ENCODE peak calls at places on chromosomes 13 and 19, in five cellular contexts. Q is mesothelial cell of epicardium, I is bronchial epithelial cell, T is nephron progenitor cell, N is HFFc6. D is an unnamed sample.

GRCh38 chr13:53138369-53139036 is 109.9 kb downstream of the OLFM4 start:
- DNase-seq in Q (no peak), I (no peak), T (no peak), N (no peak), D (no peak)

GRCh38 chr19:41705393-41706174 is 2.8 kb upstream of the CEACAM5 start:
- DNase-seq in Q (peak), I (peak), T (peak), N (no peak), D (no peak)

GRCh38 chr19:14835011-14835410 is at the start of the genes OR7A5 and OR7C1:
- DNase-seq in Q (no peak), I (no peak), T (no peak), N (no peak), D (no peak)

GRCh38 chr19:7787141-7787540 is 24.1 kb downstream of the CLEC4M start:
- DNase-seq in Q (no peak), I (no peak), T (no peak), N (no peak), D (no peak)

GRCh38 chr19:10074153-10074552 is 12.0 kb upstream of the SHFL start:
- DNase-seq in Q (no peak), I (peak), T (no peak), N (peak), D (no peak)

GRCh38 chr13:42651936-42652641 is 78.1 kb downstream of the TNFSF11 start:
- DNase-seq in Q (no peak), I (no peak), T (no peak), N (no peak), D (no peak)

GRCh38 chr19:44142014-44142523 is 715 bp downstream of the ZNF234 start:
- DNase-seq in Q (no peak), I (peak), T (peak), N (peak), D (no peak)

GRCh38 chr19:48445256-48445605 is 552 bp upstream of the GRWD1 start:
- DNase-seq in Q (no peak), I (peak), T (no peak), N (peak), D (no peak)

GRCh38 chr13:78658630-78659449 is at the start of gene OBI1:
- DNase-seq in Q (peak), I (peak), T (peak), N (peak), D (peak)

GRCh38 chr13:111954681-111955411 is 112.1 kb upstream of the SOX1 start:
- DNase-seq in Q (no peak), I (no peak), T (no peak), N (no peak), D (no peak)

GRCh38 chr13:110450941-110451340 is 110.6 kb downstream of the RAB20 start:
- DNase-seq in Q (no peak), I (peak), T (no peak), N (no peak), D (no peak)

GRCh38 chr19:52941941-52942370 is 18.7 kb upstream of the ZNF888 start:
- DNase-seq in Q (no peak), I (peak), T (peak), N (peak), D (no peak)

GRCh38 chr19:38869836-38870607 is 8.1 kb downstream of the RINL start:
- DNase-seq in Q (peak), I (peak), T (peak), N (peak), D (peak)

GRCh38 chr13:25286308-25286968 is 850 bp downstream of the MTMR6 start:
- DNase-seq in Q (no peak), I (peak), T (peak), N (peak), D (peak)

GRCh38 chr19:18791315-18791678 is 192 bp upstream of the COMP start:
- DNase-seq in Q (no peak), I (no peak), T (no peak), N (no peak), D (no peak)
- TF ChIP-seq CTCF in Q (no peak), I (no peak), T (no peak), N (no peak), D (no peak)

GRCh38 chr19:1051791-1052190 is 11.9 kb downstream of the ABCA7 start:
- DNase-seq in Q (no peak), I (no peak), T (no peak), N (no peak), D (no peak)

GRCh38 chr19:1054102-1055027 is 12.6 kb upstream of the ARHGAP45 start:
- DNase-seq in Q (no peak), I (no peak), T (no peak), N (no peak), D (no peak)

GRCh38 chr19:1052349-1052967 is 12.6 kb downstream of the ABCA7 start:
- DNase-seq in Q (no peak), I (no peak), T (no peak), N (no peak), D (no peak)

GRCh38 chr19:1055028-1055425 is 11.9 kb upstream of the ARHGAP45 start:
- DNase-seq in Q (no peak), I (no peak), T (no peak), N (no peak), D (no peak)

GRCh38 chr19:1053176-1054101 is 13.5 kb upstream of the ARHGAP45 start:
- DNase-seq in Q (no peak), I (no peak), T (no peak), N (no peak), D (no peak)
- TF ChIP-seq CTCF in Q (no peak), I (no peak), T (no peak), N (no peak), D (no peak)

GRCh38 chr13:66071608-66072007 is 1158.5 kb downstream of the PCDH9 start:
- DNase-seq in Q (no peak), I (no peak), T (no peak), N (no peak), D (peak)
- TF ChIP-seq CTCF in Q (no peak), I (no peak), T (no peak), N (no peak), D (no peak)

GRCh38 chr13:91922969-91923592 is 524.7 kb downstream of the GPC5 start:
- DNase-seq in Q (no peak), I (no peak), T (no peak), N (no peak), D (no peak)
- TF ChIP-seq CTCF in Q (peak), I (no peak), T (peak), N (no peak), D (peak)

DNA sequence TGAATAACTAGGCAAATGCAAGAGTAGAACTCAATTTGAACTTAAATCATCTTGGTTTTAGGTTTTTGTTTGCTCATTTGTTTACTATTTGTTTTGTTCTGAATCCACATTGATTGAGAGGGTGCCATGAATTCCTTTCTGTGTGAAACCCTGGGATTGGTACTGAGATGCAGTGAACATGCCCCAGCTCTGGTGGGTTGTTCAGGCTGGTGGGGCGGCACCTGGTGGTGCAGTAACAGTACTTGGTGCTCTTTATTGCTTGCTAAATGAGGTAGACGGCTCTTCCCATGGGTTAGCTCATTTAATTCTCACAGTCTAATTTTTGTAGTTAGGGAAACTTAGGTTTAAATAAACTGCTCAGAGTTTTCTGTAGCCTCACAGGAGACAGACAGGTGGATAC is 48.4 kb downstream of the WASF3 start:
- DNase-seq in Q (no peak), I (no peak), T (no peak), N (no peak), D (no peak)
- TF ChIP-seq CTCF in Q (no peak), I (no peak), T (no peak), N (peak), D (peak)

GRCh38 chr19:33402421-33403220 is 29.1 kb downstream of the CEBPG start:
- DNase-seq in Q (no peak), I (no peak), T (peak), N (no peak), D (no peak)
- TF ChIP-seq CTCF in Q (no peak), I (peak), T (no peak), N (no peak), D (no peak)